ENCODE peak calls at places on chromosomes 3 and 15, in nine cellular contexts. P is heart right ventricle, D is lung, Q is dorsolateral prefrontal cortex, Y is right atrium auricular region, N is right lobe of liver, O is psoas muscle, W is body of pancreas, J is mesendoderm. M is an unnamed sample.

GRCh38 chr3:100105536-100105935 is 8.8 kb downstream of the FILIP1L start:
- DNase-seq in P (no peak), D (no peak), Q (no peak), Y (no peak), N (no peak), O (no peak), W (no peak), J (no peak), M (no peak)

GRCh38 chr3:45551214-45552010 is 43.1 kb upstream of the LIMD1 start:
- DNase-seq in P (peak; percentile 79), D (peak; percentile 68), Q (peak; percentile 57), Y (peak; percentile 86), N (no peak), O (peak; percentile 88), W (peak; percentile 38), J (peak; percentile 36), M (peak; percentile 69)

GRCh38 chr3:42183991-42184621 is 81.9 kb downstream of the CCK start:
- DNase-seq in P (no peak), D (no peak), Q (no peak), Y (no peak), N (no peak), O (no peak), W (no peak), J (no peak), M (no peak)

GRCh38 chr15:101505610-101506337 is 16.3 kb upstream of the PCSK6 start:
- DNase-seq in P (no peak), D (no peak), Q (no peak), Y (peak; percentile 42), N (no peak), O (no peak), W (no peak), J (no peak), M (no peak)

GRCh38 chr15:63126726-63127125 is 5.1 kb downstream of the LACTB start:
- DNase-seq in P (no peak), D (no peak), Q (no peak), Y (no peak), N (no peak), O (no peak), W (no peak), J (no peak), M (no peak)

GRCh38 chr15:90143176-90143655 is 40.9 kb upstream of the IDH2 start:
- DNase-seq in P (peak; percentile 26), D (peak; percentile 80), Q (no peak), Y (no peak), N (peak; percentile 83), O (peak; percentile 35), W (peak; percentile 95), J (peak; percentile 93), M (peak; percentile 58)

GRCh38 chr15:73710321-73710720 is 26.1 kb downstream of the CD276 start:
- DNase-seq in P (no peak), D (no peak), Q (no peak), Y (no peak), N (no peak), O (no peak), W (no peak), J (no peak), M (no peak)

GRCh38 chr3:60226907-60227306 is 1024.3 kb downstream of the FHIT start:
- DNase-seq in P (no peak), D (no peak), Q (no peak), Y (no peak), N (no peak), O (no peak), W (no peak), J (no peak), M (no peak)

GRCh38 chr3:194126790-194127189 is 9.2 kb upstream of the HES1 start:
- DNase-seq in P (no peak), D (no peak), Q (no peak), Y (no peak), N (no peak), O (no peak), W (no peak), J (no peak), M (no peak)

GRCh38 chr3:139427283-139428060 is 38.0 kb upstream of the COPB2 start:
- DNase-seq in P (peak; percentile 40), D (no peak), Q (no peak), Y (no peak), N (no peak), O (no peak), W (no peak), J (peak; percentile 84), M (no peak)

GRCh38 chr3:133162906-133163305 is 124.7 kb downstream of the TMEM108 start:
- DNase-seq in P (no peak), D (no peak), Q (no peak), Y (no peak), N (no peak), O (no peak), W (no peak), J (no peak), M (no peak)

GRCh38 chr3:30319713-30320112 is 286.7 kb upstream of the TGFBR2 start:
- DNase-seq in P (peak; percentile 14), D (peak; percentile 34), Q (no peak), Y (peak; percentile 68), N (no peak), O (no peak), W (peak; percentile 58), J (peak; percentile 73), M (peak; percentile 35)

GRCh38 chr15:67816668-67817067 is 8.6 kb upstream of the SKOR1 start:
- DNase-seq in P (no peak), D (no peak), Q (no peak), Y (no peak), N (no peak), O (no peak), W (no peak), J (no peak), M (no peak)
- H3K27me3 ChIP-seq in P (peaks cover 60% of the 10 kb centered on the region), D (peaks cover 9% of the 10 kb centered on the region), Q (peaks cover 39% of the 10 kb centered on the region), Y (peaks cover 23% of the 10 kb centered on the region), N (no peaks in the 10 kb centered on the region), O (no peaks in the 10 kb centered on the region), W (no peaks in the 10 kb centered on the region), J (peaks cover 32% of the 10 kb centered on the region), M (no peaks in the 10 kb centered on the region)

GRCh38 chr3:125662675-125663074 is 67.4 kb upstream of the OSBPL11 start:
- DNase-seq in P (no peak), D (no peak), Q (no peak), Y (no peak), N (no peak), O (no peak), W (no peak), J (no peak), M (no peak)
- H3K4me3 ChIP-seq in P (no peak overlapping the region), D (no peak overlapping the region), Q (no peak overlapping the region), Y (no peak overlapping the region), N (no peak overlapping the region), O (no peak overlapping the region), W (no peak overlapping the region), J (no peak overlapping the region), M (no peak overlapping the region)

GRCh38 chr3:50155891-50156290 is 767 bp downstream of the SEMA3F start:
- DNase-seq in P (no peak), D (no peak), Q (no peak), Y (no peak), N (no peak), O (no peak), W (no peak), J (no peak), M (no peak)
- H3K27ac ChIP-seq in P (peak overlapping the region; percentile 84), D (peak overlapping the region; percentile 76), Q (peak overlapping the region; percentile 51), Y (peak overlapping the region; percentile 67), N (no peak overlapping the region), O (peak overlapping the region; percentile 70), W (no peak overlapping the region), J (no peak overlapping the region), M (no peak overlapping the region)

GRCh38 chr15:72304596-72304995 is 15.4 kb downstream of the CELF6 start:
- DNase-seq in P (no peak), D (no peak), Q (no peak), Y (no peak), N (no peak), O (no peak), W (no peak), J (no peak), M (no peak)

GRCh38 chr15:72306211-72306785 is 13.7 kb downstream of the CELF6 start:
- DNase-seq in P (no peak), D (no peak), Q (peak; percentile 58), Y (no peak), N (no peak), O (no peak), W (no peak), J (peak; percentile 81), M (no peak)

GRCh38 chr15:72307036-72307435 is 12.9 kb downstream of the CELF6 start:
- DNase-seq in P (no peak), D (no peak), Q (no peak), Y (no peak), N (no peak), O (no peak), W (no peak), J (no peak), M (no peak)

DNA sequence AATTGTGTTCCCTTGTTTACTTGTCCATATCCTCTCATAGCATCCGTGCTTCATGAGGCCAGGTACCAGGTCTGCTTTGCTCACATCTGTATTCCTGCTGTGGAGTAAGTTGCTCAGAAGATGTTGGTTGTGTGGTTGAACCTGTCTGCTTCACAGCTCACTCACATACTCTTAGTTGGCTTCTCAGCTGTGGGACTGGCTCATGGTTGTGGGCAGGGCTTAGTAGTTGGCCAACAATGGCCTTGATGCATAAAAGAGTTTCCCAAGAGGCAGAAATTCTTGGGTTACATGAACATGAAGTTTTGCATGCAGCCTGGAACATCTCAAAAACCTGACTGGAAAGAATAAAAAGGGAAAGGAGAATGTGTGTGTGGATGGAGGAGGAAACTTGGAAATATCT is 17.0 kb downstream of the CELF6 start:
- DNase-seq in P (no peak), D (no peak), Q (no peak), Y (no peak), N (no peak), O (no peak), W (no peak), J (no peak), M (no peak)
- H3K27me3 ChIP-seq in P (no peaks in the 10 kb centered on the region), D (no peaks in the 10 kb centered on the region), Q (no peaks in the 10 kb centered on the region), Y (no peaks in the 10 kb centered on the region), N (no peaks in the 10 kb centered on the region), O (no peaks in the 10 kb centered on the region), W (no peaks in the 10 kb centered on the region), J (no peaks in the 10 kb centered on the region), M (no peaks in the 10 kb centered on the region)

DNA sequence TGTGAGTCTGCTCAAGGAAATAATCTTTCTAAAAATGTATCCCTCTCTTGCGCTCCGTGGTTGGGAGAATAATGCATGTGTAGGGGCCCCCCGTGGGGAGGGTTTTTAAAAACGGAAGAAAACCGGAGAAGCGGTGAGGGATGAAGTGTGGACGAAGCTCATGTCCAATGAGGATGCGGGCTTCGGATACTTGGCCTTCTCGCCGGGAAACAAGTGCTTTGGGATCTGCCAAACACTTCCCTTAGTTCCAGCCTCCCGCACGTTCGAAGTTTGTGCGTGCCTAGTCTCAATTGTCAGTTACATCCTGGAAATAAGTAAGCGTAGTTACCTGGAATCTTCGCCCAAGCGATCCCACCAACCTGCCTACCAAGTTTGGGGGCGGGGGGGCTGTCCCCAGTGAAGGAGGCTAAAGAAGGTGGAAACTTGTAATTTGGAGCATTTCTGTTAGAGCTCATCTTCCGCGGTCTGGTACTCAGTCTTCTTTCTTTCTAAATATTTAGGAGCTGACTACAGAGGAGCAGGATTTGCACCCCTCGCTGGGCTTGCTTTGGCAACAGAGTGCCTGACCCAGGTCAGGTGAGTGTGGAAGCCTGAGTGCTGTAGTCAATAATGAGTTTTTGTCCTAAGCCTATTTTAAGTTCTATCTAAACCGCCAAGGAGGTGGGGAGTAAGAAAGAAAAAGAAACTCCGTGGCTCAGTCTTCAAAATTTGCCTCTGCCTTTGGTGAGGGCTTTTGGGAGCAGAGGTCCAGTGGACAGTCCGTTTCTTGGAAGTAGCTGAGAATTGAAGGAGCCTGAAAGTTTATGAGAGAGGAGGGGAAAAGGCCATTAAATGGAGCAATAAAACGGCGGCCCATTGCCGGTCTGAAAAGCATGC is 1.0 kb downstream of the ITPR1 start:
- DNase-seq in P (peak; percentile 30), D (no peak), Q (peak; percentile 12), Y (peak; percentile 65), N (no peak), O (no peak), W (no peak), J (peak; percentile 33), M (peak; percentile 63)
- H3K4me3 ChIP-seq in P (peak overlapping the region; percentile 79), D (peak overlapping the region; percentile 81), Q (peak overlapping the region; percentile 80), Y (peak overlapping the region; percentile 85), N (peak overlapping the region; percentile 74), O (peak overlapping the region; percentile 72), W (no peak overlapping the region), J (peak overlapping the region; percentile 15), M (peak overlapping the region; percentile 83)

M was measured in testis.